ENCODE peak calls at places on chromosomes 12 and 14, in five cellular contexts. F, X, S, Y and Z are unnamed samples. For H3K4me1, the result is how much of the 10 kb centered on the place peaks cover.

GRCh38 chr14:76329951-76330350 is 46.0 kb upstream of the ESRRB start:
- DNase-seq in X (no peak), F (no peak), Y (no peak), S (no peak), Z (no peak)

GRCh38 chr14:81594012-81594411 is 60.4 kb upstream of the SEL1L start:
- DNase-seq in F (no peak), X (no peak), Y (no peak), S (peak), Z (no peak)

GRCh38 chr12:80936642-80937390 is 918 bp downstream of the LIN7A start:
- DNase-seq in X (peak), Y (peak), S (peak), F (peak), Z (no peak)

GRCh38 chr12:51071663-51072062 is 11.7 kb downstream of the CSRNP2 start:
- DNase-seq in Y (no peak), S (no peak), F (no peak), X (no peak), Z (no peak)

GRCh38 chr12:90827567-90827966 is 127.4 kb downstream of the CCER1 start:
- DNase-seq in S (peak), Y (no peak), X (no peak), F (no peak), Z (no peak)

GRCh38 chr14:90740946-90741681 is 75.1 kb downstream of the TTC7B start:
- DNase-seq in Y (no peak), F (no peak), X (no peak), S (no peak), Z (no peak)

GRCh38 chr12:131076277-131076676 is 122.6 kb downstream of the ADGRD1 start:
- DNase-seq in Y (no peak), S (no peak), F (no peak), X (no peak), Z (no peak)

GRCh38 chr14:105076296-105076804 is 11.1 kb upstream of the GPR132 start:
- DNase-seq in S (no peak), F (no peak), X (no peak), Y (no peak), Z (no peak)

GRCh38 chr14:55454264-55455151 is 14.1 kb upstream of the TBPL2 start:
- DNase-seq in Y (no peak), F (peak), S (peak), X (peak), Z (no peak)

GRCh38 chr12:124190301-124191023 is 104.4 kb upstream of the RFLNA start:
- DNase-seq in S (no peak), X (no peak), Y (no peak), F (no peak), Z (no peak)

GRCh38 chr14:95274283-95274682 is 45.4 kb downstream of the CLMN start:
- DNase-seq in F (no peak), S (no peak), X (no peak), Y (no peak), Z (no peak)

GRCh38 chr14:35034440-35034833 is 11.6 kb upstream of the FAM177A1 start:
- DNase-seq in X (no peak), S (no peak), F (no peak), Y (no peak), Z (no peak)

GRCh38 chr14:92945959-92946846 is 23.3 kb downstream of the CHGA start:
- DNase-seq in S (peak), Y (no peak), X (peak), F (peak), Z (no peak)

GRCh38 chr12:101459642-101460346 is 15.3 kb upstream of the SPIC start:
- DNase-seq in X (peak), S (no peak), Y (no peak), F (peak), Z (no peak)

GRCh38 chr14:53714495-53715389 is 241.9 kb downstream of the BMP4 start:
- DNase-seq in X (no peak), F (no peak), S (peak), Y (no peak), Z (no peak)

GRCh38 chr12:26153421-26154154 is 28.8 kb upstream of the BHLHE41 start:
- DNase-seq in Y (no peak), X (peak), F (peak), S (peak), Z (no peak)

GRCh38 chr12:132529899-132530298 is 39.9 kb downstream of the FBRSL1 start:
- DNase-seq in Y (no peak), S (no peak), F (no peak), X (no peak), Z (no peak)

GRCh38 chr12:64691793-64692583 is 67.2 kb downstream of the GNS start:
- DNase-seq in F (peak), Y (no peak), X (no peak), S (no peak), Z (no peak)

GRCh38 chr14:34496679-34497513 is 34.9 kb upstream of the SPTSSA start:
- DNase-seq in F (peak), Y (peak), S (peak), X (peak), Z (no peak)

GRCh38 chr14:68977741-68978549 is 1.2 kb downstream of the ACTN1 start:
- DNase-seq in Y (peak), S (peak), X (no peak), F (peak), Z (no peak)

GRCh38 chr12:12244341-12244740 is 22.5 kb downstream of the LRP6 start:
- DNase-seq in F (no peak), S (no peak), Y (no peak), X (no peak), Z (no peak)

GRCh38 chr14:22003471-22003870 is 329.9 kb upstream of the OR4E1 start:
- DNase-seq in F (no peak), Y (no peak), S (no peak), X (no peak), Z (no peak)

DNA sequence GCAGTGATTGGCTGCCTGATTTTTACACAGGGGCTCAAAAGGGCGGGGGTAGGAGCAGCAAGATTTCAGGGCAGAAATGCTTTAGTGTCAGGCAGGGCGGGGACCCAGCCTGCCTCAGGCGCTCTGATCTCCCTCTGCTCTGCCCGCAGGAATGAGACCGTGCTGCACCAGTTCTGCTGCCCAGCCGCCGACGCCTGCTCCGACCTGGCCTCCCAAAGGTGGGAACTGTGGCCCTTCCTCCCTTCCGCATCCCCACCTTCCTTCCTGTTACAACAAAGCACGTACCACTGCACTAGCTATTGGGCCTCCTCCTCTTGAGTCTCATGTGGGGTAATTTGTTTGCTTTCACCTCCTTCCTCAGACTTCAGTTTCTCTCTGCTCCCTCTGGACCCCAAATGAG is 32.4 kb downstream of the IQSEC3 start:
- DNase-seq in S (no peak), F (no peak), Y (no peak), X (no peak), Z (no peak)
- H3K4me3 ChIP-seq in S (no peak), F (no peak), Y (no peak), X (no peak), Z (no peak)

DNA sequence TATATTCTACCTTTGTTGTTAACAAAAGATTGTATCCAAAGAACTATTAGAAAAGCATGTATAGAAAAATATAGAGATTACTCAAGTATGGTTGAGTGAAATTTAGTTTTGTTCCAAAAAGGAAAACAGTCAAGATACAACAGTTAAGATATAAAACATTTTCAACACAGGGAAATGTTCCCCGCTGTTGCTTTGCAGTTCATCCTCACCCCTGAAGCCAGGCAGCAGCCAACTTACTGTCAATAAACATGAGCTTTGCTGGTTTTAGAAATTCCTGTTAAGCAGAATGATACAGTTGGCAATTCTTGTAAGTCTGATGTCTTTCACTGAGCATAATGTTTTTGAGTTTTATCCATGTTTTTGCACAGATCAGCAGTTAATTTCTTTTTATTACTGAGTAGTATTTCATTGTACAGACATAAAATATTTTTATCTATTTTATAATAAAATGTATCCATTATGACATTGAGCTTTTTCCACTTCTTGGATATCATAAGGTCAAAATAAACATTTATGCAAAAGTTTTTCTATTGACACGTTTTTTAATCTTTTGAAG is 1.2 kb upstream of the CLEC2B start:
- DNase-seq in S (peak), F (peak), X (no peak), Y (no peak), Z (no peak)
- H3K4me1 ChIP-seq in S (under half), F (under half), X (under half), Y (under half), Z (under half)

GRCh38 chr12:95607642-95608041 is 56.4 kb upstream of the USP44 start:
- DNase-seq in F (no peak), X (no peak), Y (no peak), S (no peak), Z (no peak)
- H3K27ac ChIP-seq in F (no peak), X (no peak), Y (no peak), S (no peak), Z (no peak)

GRCh38 chr12:71477046-71477445 is 37.4 kb downstream of the LGR5 start:
- DNase-seq in Y (no peak), F (no peak), S (no peak), X (no peak), Z (no peak)
- H3K4me3 ChIP-seq in Y (no peak), F (no peak), S (no peak), X (no peak), Z (no peak)

GRCh38 chr14:99966436-99966835 is 98.8 kb upstream of the EVL start:
- DNase-seq in X (no peak), F (no peak), S (no peak), Y (no peak), Z (no peak)

GRCh38 chr14:99966030-99966429 is 99.2 kb upstream of the EVL start:
- DNase-seq in F (no peak), Y (no peak), X (no peak), S (no peak), Z (no peak)

GRCh38 chr14:99964979-99965378 is 100.2 kb upstream of the EVL start:
- DNase-seq in S (no peak), X (no peak), F (no peak), Y (no peak), Z (no peak)

GRCh38 chr14:99968156-99968920 is 96.9 kb upstream of the EVL start:
- DNase-seq in Y (peak), X (no peak), F (peak), S (peak), Z (no peak)

DNA sequence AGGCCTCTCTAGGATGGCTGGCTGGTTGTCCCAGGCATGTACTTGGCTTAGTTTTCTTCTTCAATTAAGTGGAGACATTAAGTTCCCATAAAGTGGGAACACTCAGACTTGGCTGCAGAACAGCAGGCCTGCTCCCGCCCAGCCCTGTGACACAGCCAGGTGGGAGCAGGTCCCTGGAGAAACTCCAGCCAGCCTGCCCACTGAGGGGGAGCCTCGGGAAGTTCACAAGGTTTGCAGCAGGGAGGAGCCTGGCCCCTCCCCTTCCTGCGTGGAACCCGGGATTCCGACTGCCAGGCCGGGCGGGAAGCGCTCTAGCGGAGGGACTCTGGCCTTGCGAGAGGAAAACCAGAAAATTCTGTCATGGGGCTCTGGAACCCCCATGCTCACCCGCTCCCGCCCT is 98.3 kb upstream of the EVL start:
- DNase-seq in X (no peak), Y (no peak), F (no peak), S (no peak), Z (no peak)
- H3K4me1 ChIP-seq in X (under half), Y (under half), F (under half), S (under half), Z (under half)

DNA sequence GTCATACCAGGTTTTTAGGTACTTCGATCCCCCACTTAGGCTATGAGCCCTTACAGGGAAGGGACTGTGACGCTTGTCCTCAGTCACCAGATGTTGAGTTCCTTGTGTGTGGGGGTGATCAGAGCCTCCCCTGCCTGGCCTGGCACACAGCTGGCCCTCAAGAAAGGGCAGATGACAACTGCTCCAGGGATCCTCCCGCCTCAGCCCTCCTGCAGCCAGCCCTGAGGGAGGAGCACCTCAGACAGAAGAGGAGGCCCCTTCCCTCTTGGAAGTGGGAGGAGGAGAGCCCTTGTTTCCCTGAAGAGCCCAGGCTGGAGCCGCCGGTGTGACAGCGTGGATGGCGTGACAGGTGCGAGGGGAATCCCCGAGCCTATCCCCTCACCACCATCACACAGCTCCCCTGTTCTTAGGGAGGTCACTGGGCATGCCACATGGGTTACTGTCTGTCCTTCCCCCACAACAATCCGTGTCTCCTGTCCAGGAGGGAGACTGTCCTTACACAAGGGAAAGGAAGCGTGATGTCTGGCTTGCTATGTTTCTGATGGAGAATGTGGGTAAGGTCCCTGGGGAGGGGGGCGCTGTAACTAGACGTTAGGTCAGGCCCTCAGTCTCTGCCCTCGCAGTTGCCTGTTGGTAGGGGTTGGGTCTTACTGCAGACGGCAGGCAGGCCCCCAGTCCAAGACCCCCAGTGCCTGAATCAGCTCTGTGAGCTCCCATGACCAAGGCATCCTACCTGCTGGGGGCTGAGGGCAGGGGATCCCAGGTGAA is 31.5 kb downstream of the P2RX4 start:
- DNase-seq in X (no peak), Y (no peak), S (no peak), F (no peak), Z (no peak)
- H3K27ac ChIP-seq in X (no peak), Y (peak), S (no peak), F (no peak), Z (peak)

GRCh38 chr12:96068111-96068510 is 32.7 kb upstream of the LTA4H start:
- DNase-seq in X (no peak), F (no peak), Y (no peak), S (no peak), Z (no peak)
- H3K4me3 ChIP-seq in X (no peak), F (no peak), Y (no peak), S (no peak), Z (no peak)

DNA sequence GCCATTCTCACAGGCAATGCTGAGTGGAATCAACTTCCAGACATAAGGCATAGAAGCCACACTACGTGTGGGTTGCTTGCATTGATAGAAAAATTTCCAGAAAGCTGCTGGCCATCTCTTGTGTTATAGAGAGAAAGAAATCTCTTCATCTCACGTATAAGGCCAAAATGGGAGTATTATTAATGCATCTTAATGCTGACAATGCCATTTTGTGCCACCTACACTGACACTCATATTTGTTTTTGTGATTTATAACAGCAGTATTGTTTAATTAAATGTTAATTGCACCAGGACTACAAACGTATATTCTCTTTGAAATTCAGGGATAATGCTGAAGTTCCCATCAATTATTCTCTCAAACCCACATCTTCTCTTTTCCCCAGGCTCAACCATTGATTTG is 56.1 kb upstream of the TMEM132D start:
- DNase-seq in X (no peak), F (no peak), S (no peak), Y (no peak), Z (no peak)
- H3K4me1 ChIP-seq in X (under half), F (under half), S (under half), Y (under half), Z (under half)

GRCh38 chr14:26775765-26776577 is 178.1 kb upstream of the NOVA1 start:
- DNase-seq in X (no peak), Y (no peak), S (peak), F (peak), Z (no peak)
- H3K27ac ChIP-seq in X (no peak), Y (no peak), S (no peak), F (peak), Z (no peak)

DNA sequence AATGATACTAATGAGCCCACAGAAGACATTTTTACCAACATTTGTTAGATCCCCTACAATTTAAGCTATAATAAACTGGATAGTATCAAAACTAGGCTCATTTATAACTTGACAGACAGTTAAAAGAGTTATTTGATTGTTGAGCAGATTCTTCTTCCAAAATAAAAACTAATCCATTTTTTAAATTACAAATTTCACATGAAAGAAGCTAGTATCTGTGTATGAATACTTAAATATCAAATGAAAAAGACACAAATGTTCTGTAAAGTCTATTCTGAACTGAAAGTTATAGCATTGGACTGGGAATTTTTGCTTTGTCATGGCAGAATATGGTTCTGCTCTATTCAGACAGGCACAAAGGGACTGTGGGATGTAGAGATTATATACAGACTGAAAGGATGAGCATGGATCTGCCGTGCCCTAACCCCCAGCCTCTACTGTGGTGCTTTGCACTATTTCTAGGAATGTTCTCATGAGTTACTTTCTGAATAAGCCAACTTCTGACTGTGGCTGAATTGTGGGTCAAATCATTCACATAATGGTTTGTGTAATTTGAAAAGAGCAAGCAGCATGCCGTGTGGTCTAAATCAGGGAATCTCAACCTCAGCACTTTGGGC is 352.7 kb downstream of the KCNH5 start:
- DNase-seq in F (peak), X (no peak), Y (no peak), S (peak), Z (no peak)
- H3K4me3 ChIP-seq in F (no peak), X (no peak), Y (no peak), S (no peak), Z (no peak)